ENCODE peak calls at places on chromosomes 12 and 14, in eight cellular contexts. I is SK-N-SH, L is pancreas, N is right cardiac atrium, Z is fibroblast of lung, H is AG04450, A is uterus, Y is heart left ventricle. R is an unnamed sample.

GRCh38 chr12:47970843-47971242 is 7.4 kb downstream of the TMEM106C start:
- DNase-seq in I (no peak), Y (no peak), A (no peak), H (no peak), L (no peak), N (no peak), Z (no peak), R (no peak)

GRCh38 chr12:57093412-57094193 is 4.7 kb downstream of the NAB2 start:
- DNase-seq in Y (peak), A (peak), L (peak), I (peak), H (peak), Z (peak), N (peak), R (peak)

GRCh38 chr14:79549515-79549914 is 661.8 kb downstream of the DIO2 start:
- DNase-seq in A (no peak), H (no peak), Z (peak), Y (peak), N (no peak), L (no peak), I (no peak), R (no peak)

GRCh38 chr14:103184046-103184445 is 60.8 kb downstream of the TNFAIP2 start:
- DNase-seq in N (no peak), H (no peak), Z (no peak), Y (no peak), I (no peak), L (no peak), A (no peak), R (no peak)

GRCh38 chr12:50928392-50928791 is 24.0 kb upstream of the HIGD1C start:
- DNase-seq in A (no peak), N (no peak), I (no peak), Z (no peak), Y (no peak), H (no peak), L (no peak), R (no peak)

GRCh38 chr12:48045965-48046364 is 41.7 kb upstream of the COL2A1 start:
- DNase-seq in A (no peak), L (no peak), Z (no peak), I (no peak), N (no peak), Y (no peak), H (no peak), R (no peak)

GRCh38 chr12:104615048-104615561 is 158.4 kb downstream of the CHST11 start:
- DNase-seq in H (no peak), I (no peak), A (peak), L (peak), Z (no peak), N (peak), Y (no peak), R (no peak)

GRCh38 chr14:92906420-92906819 is 16.5 kb upstream of the CHGA start:
- DNase-seq in H (no peak), I (peak), Z (no peak), N (no peak), L (no peak), A (no peak), Y (no peak), R (no peak)

GRCh38 chr12:127174881-127175280 is 1092.1 kb upstream of the TMEM132C start:
- DNase-seq in N (no peak), Z (no peak), H (no peak), L (no peak), A (no peak), Y (no peak), I (no peak), R (no peak)

GRCh38 chr12:52965337-52965731 is 16.4 kb downstream of the KRT18 start:
- DNase-seq in H (no peak), Y (no peak), I (peak), L (no peak), Z (no peak), A (peak), N (no peak), R (no peak)

GRCh38 chr12:92105676-92106075 is 40.0 kb downstream of the BTG1 start:
- DNase-seq in A (no peak), Z (no peak), N (no peak), H (no peak), L (no peak), I (no peak), Y (no peak), R (no peak)

GRCh38 chr12:116837082-116837481 is 44.2 kb downstream of the HRK start:
- DNase-seq in I (no peak), L (no peak), A (no peak), N (no peak), Z (no peak), Y (no peak), H (no peak), R (no peak)

GRCh38 chr12:131075611-131076010 is 121.9 kb downstream of the ADGRD1 start:
- DNase-seq in A (no peak), Y (no peak), N (peak), L (no peak), H (no peak), Z (no peak), I (no peak), R (no peak)

GRCh38 chr14:86038401-86038985 is 508.5 kb downstream of the FLRT2 start:
- DNase-seq in A (no peak), Z (peak), Y (peak), L (peak), N (peak), H (peak), I (peak), R (no peak)

GRCh38 chr12:49546481-49546880 is 7.7 kb downstream of the KCNH3 start:
- DNase-seq in N (no peak), L (no peak), A (no peak), Y (no peak), I (peak), Z (no peak), H (no peak), R (no peak)

GRCh38 chr12:53277981-53278380 is 9.9 kb downstream of the ESPL1 start:
- DNase-seq in Y (no peak), H (no peak), I (no peak), N (no peak), L (no peak), Z (no peak), A (no peak), R (no peak)

GRCh38 chr12:72602616-72603015 is 330.4 kb downstream of the TRHDE start:
- DNase-seq in A (no peak), Y (no peak), I (no peak), Z (no peak), L (no peak), H (no peak), N (no peak), R (no peak)

GRCh38 chr12:34346372-34347034 is 324.2 kb downstream of the ALG10 start:
- DNase-seq in Y (no peak), A (no peak), Z (no peak), N (no peak), H (no peak), I (no peak), L (no peak), R (no peak)

GRCh38 chr14:105021656-105022275 is 883 bp upstream of the CDCA4 start:
- DNase-seq in A (peak), Y (peak), I (peak), Z (peak), L (peak), N (peak), H (no peak), R (no peak)

GRCh38 chr12:104964167-104964566 is 6.1 kb upstream of the SLC41A2 start:
- DNase-seq in Y (no peak), N (no peak), I (no peak), Z (peak), L (no peak), A (no peak), H (no peak), R (no peak)

GRCh38 chr14:72606879-72607278 is 287.0 kb downstream of the DPF3 start:
- DNase-seq in H (no peak), A (no peak), L (no peak), Z (no peak), I (no peak), N (no peak), Y (no peak), R (no peak)

GRCh38 chr14:65749287-65749686 is 336.8 kb downstream of the FUT8 start:
- DNase-seq in Y (no peak), L (no peak), A (no peak), Z (no peak), H (no peak), I (no peak), N (no peak), R (no peak)

GRCh38 chr12:32947203-32947795 is 50.7 kb upstream of the PKP2 start:
- DNase-seq in A (no peak), N (no peak), L (no peak), Z (no peak), H (no peak), I (peak), Y (no peak), R (no peak)

GRCh38 chr12:117033382-117034045 is 65.7 kb downstream of the TESC start:
- DNase-seq in Y (no peak), A (no peak), I (no peak), L (peak), Z (no peak), N (peak), H (no peak), R (no peak)

GRCh38 chr12:10307630-10308029 is at the start of gene KLRD1:
- DNase-seq in I (no peak), A (no peak), Y (no peak), Z (peak), H (no peak), N (no peak), L (no peak), R (no peak)

GRCh38 chr14:87041290-87042020 is 951.5 kb downstream of the GALC start:
- DNase-seq in I (no peak), Y (no peak), L (no peak), N (no peak), H (no peak), Z (no peak), A (no peak), R (no peak)

GRCh38 chr14:91361236-91361811 is 56.3 kb downstream of the CCDC88C start:
- DNase-seq in I (no peak), L (no peak), N (peak), H (no peak), Y (no peak), A (no peak), Z (no peak), R (no peak)

GRCh38 chr12:89346741-89347324 is 5.5 kb downstream of the DUSP6 start:
- DNase-seq in N (peak), A (peak), I (no peak), Z (peak), H (no peak), Y (peak), L (no peak), R (no peak)

GRCh38 chr14:72812292-72812851 is 81.5 kb downstream of the DPF3 start:
- DNase-seq in L (no peak), A (peak), Z (no peak), H (no peak), Y (peak), N (peak), I (no peak), R (peak)

GRCh38 chr12:125549836-125550235 is 484.6 kb downstream of the AACS start:
- DNase-seq in L (no peak), H (no peak), A (no peak), Z (no peak), I (no peak), N (no peak), Y (no peak), R (no peak)

GRCh38 chr12:90085491-90086274 is 377.0 kb upstream of the ATP2B1 start:
- DNase-seq in Z (peak), H (peak), I (no peak), N (no peak), Y (no peak), A (no peak), L (no peak), R (no peak)

GRCh38 chr12:94245984-94246383 is 97.6 kb downstream of the PLXNC1 start:
- DNase-seq in Z (no peak), N (no peak), I (no peak), H (no peak), L (no peak), Y (no peak), A (no peak), R (no peak)

DNA sequence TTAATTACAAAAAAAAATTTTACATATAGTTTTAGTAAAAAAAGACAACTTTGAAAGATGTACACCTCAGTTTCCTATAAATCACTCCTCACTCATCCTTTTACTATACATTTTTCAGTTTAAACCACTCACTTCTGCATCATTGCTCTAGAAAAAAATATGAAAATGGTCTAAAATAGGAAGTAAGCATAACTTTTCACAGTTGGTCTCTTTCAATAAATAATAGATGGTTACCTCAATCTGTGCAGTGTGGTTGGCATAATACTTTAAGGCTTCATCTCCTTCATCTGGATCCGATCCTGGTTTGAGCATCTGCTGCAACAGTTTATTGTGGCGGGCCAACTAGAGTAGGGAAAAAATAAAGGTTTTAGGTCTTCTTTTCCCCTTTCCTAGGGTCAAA is 247.9 kb downstream of the SSPN start:
- DNase-seq in Y (no peak), I (no peak), N (no peak), L (no peak), H (no peak), Z (no peak), A (no peak), R (no peak)
- H3K27ac ChIP-seq in Y (no peak), I (no peak), N (no peak), L (no peak), H (no peak), Z (no peak), A (no peak), R (no peak)

DNA sequence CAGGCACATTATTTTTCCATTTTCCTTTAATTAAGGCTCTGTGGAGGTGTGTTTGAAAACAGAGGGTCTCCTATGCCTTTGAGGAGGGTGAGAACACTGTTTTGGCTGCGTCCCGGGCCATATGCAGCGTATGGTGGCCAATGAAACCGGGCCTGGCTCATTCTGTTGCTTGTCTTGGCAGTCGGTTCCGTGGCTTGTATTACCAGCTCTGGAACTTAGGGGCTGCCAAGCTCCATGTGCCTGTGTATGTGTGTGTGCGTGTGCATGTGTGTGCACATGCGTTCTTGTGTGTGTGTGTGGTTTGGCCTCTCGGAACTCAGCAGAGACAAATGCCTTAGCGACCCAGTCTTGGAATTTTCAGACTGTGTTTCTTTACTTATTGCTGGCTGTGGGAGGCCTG is 2.7 kb downstream of the JDP2 start:
- DNase-seq in Z (peak), I (no peak), A (no peak), Y (no peak), L (peak), H (no peak), N (peak), R (no peak)
- H3K27ac ChIP-seq in Z (peak), I (no peak), A (peak), Y (peak), L (peak), H (no peak), N (peak), R (no peak)

GRCh38 chr14:64064447-64064846 is 211.6 kb downstream of the SYNE2 start:
- DNase-seq in L (no peak), N (no peak), A (no peak), I (no peak), Y (no peak), Z (no peak), H (no peak), R (no peak)

GRCh38 chr14:64074961-64075619 is 219.1 kb downstream of the ESR2 start:
- DNase-seq in I (no peak), A (no peak), H (no peak), Z (peak), L (no peak), Y (no peak), N (no peak), R (no peak)

GRCh38 chr14:64069634-64070359 is 217.0 kb downstream of the SYNE2 start:
- DNase-seq in L (no peak), H (no peak), I (no peak), A (no peak), Y (no peak), N (no peak), Z (no peak), R (no peak)
- H3K27ac ChIP-seq in L (peak), H (no peak), I (no peak), A (no peak), Y (no peak), N (no peak), Z (no peak), R (no peak)

GRCh38 chr12:65566776-65567175 is 257.5 kb upstream of the HMGA2 start:
- DNase-seq in Z (peak), H (no peak), Y (no peak), L (no peak), N (no peak), A (no peak), I (no peak), R (no peak)
- H3K27ac ChIP-seq in Z (peak), H (peak), Y (peak), L (no peak), N (no peak), A (no peak), I (peak), R (no peak)

GRCh38 chr14:61756135-61756534 is 6.1 kb upstream of the SNAPC1 start:
- DNase-seq in Y (no peak), I (no peak), Z (no peak), N (no peak), A (no peak), H (no peak), L (no peak), R (no peak)
- H3K27ac ChIP-seq in Y (no peak), I (no peak), Z (no peak), N (no peak), A (no peak), H (no peak), L (no peak), R (no peak)

GRCh38 chr12:95625012-95625411 is 73.7 kb upstream of the USP44 start:
- DNase-seq in Z (no peak), H (no peak), A (no peak), N (no peak), L (peak), I (no peak), Y (no peak), R (no peak)
- H3K27ac ChIP-seq in Z (no peak), H (no peak), A (no peak), N (no peak), L (peak), I (no peak), Y (peak), R (no peak)

GRCh38 chr12:22755629-22756028 is 130.7 kb downstream of the ETNK1 start:
- DNase-seq in H (no peak), Z (no peak), Y (no peak), L (no peak), I (no peak), A (no peak), N (no peak), R (no peak)

GRCh38 chr12:22765731-22766130 is 140.8 kb downstream of the ETNK1 start:
- DNase-seq in Z (no peak), H (no peak), Y (no peak), L (no peak), A (no peak), I (no peak), N (no peak), R (no peak)

DNA sequence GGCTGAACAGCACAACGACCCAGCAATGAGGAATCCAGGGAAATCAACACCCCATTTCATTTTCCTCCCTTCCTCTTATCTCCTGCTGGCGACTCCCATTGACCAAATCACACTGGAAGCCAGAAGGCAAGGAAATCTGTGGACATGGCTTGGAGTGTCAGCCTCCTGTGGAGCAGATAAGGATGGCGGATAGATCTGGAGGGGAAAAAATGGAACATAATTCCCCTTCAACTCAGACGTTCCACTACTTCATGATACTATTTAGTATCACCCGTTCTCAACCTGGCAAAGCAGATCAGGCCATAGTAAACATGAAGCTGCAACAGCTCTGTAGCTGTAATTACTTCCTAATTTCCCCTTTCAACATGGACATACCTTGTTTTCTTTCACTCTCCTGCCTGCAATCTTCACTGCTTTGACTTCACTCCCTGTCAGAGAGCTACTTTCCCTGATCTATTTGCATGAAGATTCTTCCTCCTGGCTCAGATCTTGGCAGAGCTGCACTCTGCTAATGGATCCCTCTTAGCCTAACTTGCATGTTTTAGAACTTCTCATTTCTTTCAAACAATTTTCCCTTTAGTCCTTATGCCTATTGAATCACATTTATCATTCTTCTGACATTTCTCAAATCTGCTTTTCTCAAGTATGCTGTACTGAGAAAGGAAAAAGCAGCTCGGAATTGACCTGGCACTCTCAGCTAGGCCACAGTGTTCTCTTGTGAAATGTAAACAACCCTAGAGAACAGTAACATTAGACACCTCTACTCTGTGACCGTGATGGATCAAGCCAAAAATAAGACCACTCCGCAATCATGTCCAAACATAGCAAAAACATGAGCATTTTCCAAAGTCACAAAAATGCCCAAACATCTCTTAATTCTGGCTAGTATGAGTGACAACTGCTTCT is 135.1 kb downstream of the ETNK1 start:
- DNase-seq in Y (no peak), H (no peak), N (peak), Z (no peak), A (no peak), I (no peak), L (no peak), R (no peak)
- H3K27ac ChIP-seq in Y (peak), H (no peak), N (peak), Z (no peak), A (no peak), I (no peak), L (no peak), R (no peak)

GRCh38 chr14:68881396-68881795 is 88.5 kb upstream of the ZFP36L1 start:
- DNase-seq in A (no peak), Z (no peak), I (no peak), N (no peak), Y (no peak), L (no peak), H (no peak), R (no peak)

GRCh38 chr14:68879321-68879781 is 86.5 kb upstream of the ZFP36L1 start:
- DNase-seq in Z (no peak), H (no peak), I (no peak), L (no peak), A (no peak), N (no peak), Y (no peak), R (no peak)

GRCh38 chr14:68882235-68882634 is 89.4 kb upstream of the ZFP36L1 start:
- DNase-seq in I (no peak), Y (no peak), Z (no peak), N (no peak), A (no peak), H (no peak), L (no peak), R (no peak)

GRCh38 chr14:68879841-68880575 is 87.1 kb upstream of the ZFP36L1 start:
- DNase-seq in Z (no peak), I (no peak), H (no peak), Y (no peak), L (no peak), N (no peak), A (no peak), R (no peak)

GRCh38 chr14:68880581-68881105 is 87.8 kb upstream of the ZFP36L1 start:
- DNase-seq in I (no peak), A (no peak), L (no peak), Y (no peak), Z (no peak), H (no peak), N (no peak), R (no peak)
- H3K27ac ChIP-seq in I (no peak), A (peak), L (no peak), Y (no peak), Z (no peak), H (no peak), N (no peak), R (no peak)

R was measured in substantia nigra.